ENCODE peak calls at places on chromosomes 12 and 14, in nine cellular contexts. One of them, this sample, is unnamed.

GRCh38 chr12:58443273-58443980 is 476.9 kb downstream of the LRIG3 start:
- DNase-seq in endothelial cell of umbilical vein: peak; percentile 64
- DNase-seq in heart left ventricle: no peak
- DNase-seq in PC-3: peak; percentile 59
- DNase-seq in mesendoderm: peak; percentile 67
- DNase-seq in mucosa of descending colon: no peak
- DNase-seq in psoas muscle: no peak
- DNase-seq in left ventricle myocardium inferior: no peak
- DNase-seq in Peyer's patch: no peak
- DNase-seq in this sample: no peak

GRCh38 chr12:13592063-13592942 is 389.1 kb downstream of the GRIN2B start:
- DNase-seq in mesendoderm: peak; percentile 90
- DNase-seq in Peyer's patch: no peak
- DNase-seq in psoas muscle: no peak
- DNase-seq in left ventricle myocardium inferior: no peak
- DNase-seq in endothelial cell of umbilical vein: no peak
- DNase-seq in mucosa of descending colon: no peak
- DNase-seq in PC-3: no peak
- DNase-seq in heart left ventricle: no peak
- DNase-seq in this sample: no peak

GRCh38 chr12:113186666-113187325 is 1.3 kb downstream of the RITA1 start:
- DNase-seq in endothelial cell of umbilical vein: no peak
- DNase-seq in heart left ventricle: no peak
- DNase-seq in Peyer's patch: peak; percentile 68
- DNase-seq in mesendoderm: no peak
- DNase-seq in left ventricle myocardium inferior: no peak
- DNase-seq in psoas muscle: no peak
- DNase-seq in mucosa of descending colon: peak; percentile 66
- DNase-seq in PC-3: no peak
- DNase-seq in this sample: no peak

GRCh38 chr14:92656306-92656705 is 92.1 kb downstream of the LGMN start:
- DNase-seq in mesendoderm: peak; percentile 54
- DNase-seq in endothelial cell of umbilical vein: no peak
- DNase-seq in heart left ventricle: no peak
- DNase-seq in psoas muscle: no peak
- DNase-seq in mucosa of descending colon: no peak
- DNase-seq in Peyer's patch: no peak
- DNase-seq in PC-3: peak; percentile 14
- DNase-seq in left ventricle myocardium inferior: no peak
- DNase-seq in this sample: no peak

GRCh38 chr12:58584885-58585284 is 335.4 kb downstream of the LRIG3 start:
- DNase-seq in psoas muscle: no peak
- DNase-seq in Peyer's patch: no peak
- DNase-seq in heart left ventricle: no peak
- DNase-seq in left ventricle myocardium inferior: no peak
- DNase-seq in endothelial cell of umbilical vein: no peak
- DNase-seq in PC-3: no peak
- DNase-seq in mucosa of descending colon: no peak
- DNase-seq in mesendoderm: no peak
- DNase-seq in this sample: no peak

GRCh38 chr12:19744760-19745218 is 305.5 kb downstream of the AEBP2 start:
- DNase-seq in mesendoderm: no peak
- DNase-seq in heart left ventricle: no peak
- DNase-seq in mucosa of descending colon: no peak
- DNase-seq in psoas muscle: no peak
- DNase-seq in Peyer's patch: no peak
- DNase-seq in endothelial cell of umbilical vein: peak; percentile 99
- DNase-seq in left ventricle myocardium inferior: no peak
- DNase-seq in PC-3: no peak
- DNase-seq in this sample: no peak

GRCh38 chr14:100708349-100709217 is 18.1 kb upstream of the DLK1 start:
- DNase-seq in heart left ventricle: peak; percentile 48
- DNase-seq in psoas muscle: peak; percentile 75
- DNase-seq in Peyer's patch: peak; percentile 67
- DNase-seq in left ventricle myocardium inferior: peak; percentile 70
- DNase-seq in mucosa of descending colon: peak; percentile 74
- DNase-seq in PC-3: peak; percentile 84
- DNase-seq in endothelial cell of umbilical vein: no peak
- DNase-seq in mesendoderm: peak; percentile 87
- DNase-seq in this sample: peak; percentile 89

GRCh38 chr14:100416921-100417451 is 93.8 kb downstream of the SLC25A47 start:
- DNase-seq in mesendoderm: peak; percentile 41
- DNase-seq in heart left ventricle: no peak
- DNase-seq in Peyer's patch: peak; percentile 59
- DNase-seq in PC-3: peak; percentile 86
- DNase-seq in left ventricle myocardium inferior: no peak
- DNase-seq in endothelial cell of umbilical vein: no peak
- DNase-seq in psoas muscle: no peak
- DNase-seq in mucosa of descending colon: no peak
- DNase-seq in this sample: no peak

GRCh38 chr12:76863005-76863670 is 15.7 kb downstream of the CSRP2 start:
- DNase-seq in psoas muscle: no peak
- DNase-seq in Peyer's patch: no peak
- DNase-seq in mucosa of descending colon: no peak
- DNase-seq in PC-3: no peak
- DNase-seq in endothelial cell of umbilical vein: no peak
- DNase-seq in mesendoderm: no peak
- DNase-seq in left ventricle myocardium inferior: no peak
- DNase-seq in heart left ventricle: no peak
- DNase-seq in this sample: no peak

GRCh38 chr12:63170321-63170720 is 19.3 kb upstream of the AVPR1A start:
- DNase-seq in mesendoderm: no peak
- DNase-seq in PC-3: no peak
- DNase-seq in Peyer's patch: no peak
- DNase-seq in psoas muscle: no peak
- DNase-seq in mucosa of descending colon: no peak
- DNase-seq in heart left ventricle: no peak
- DNase-seq in left ventricle myocardium inferior: no peak
- DNase-seq in endothelial cell of umbilical vein: no peak
- DNase-seq in this sample: no peak

GRCh38 chr14:73223049-73223448 is 14.3 kb upstream of the PAPLN start:
- DNase-seq in left ventricle myocardium inferior: no peak
- DNase-seq in Peyer's patch: no peak
- DNase-seq in mucosa of descending colon: no peak
- DNase-seq in endothelial cell of umbilical vein: no peak
- DNase-seq in psoas muscle: no peak
- DNase-seq in mesendoderm: no peak
- DNase-seq in heart left ventricle: no peak
- DNase-seq in PC-3: no peak
- DNase-seq in this sample: no peak

GRCh38 chr14:95523051-95523817 is 6.8 kb upstream of the SYNE3 start:
- DNase-seq in mucosa of descending colon: no peak
- DNase-seq in Peyer's patch: no peak
- DNase-seq in heart left ventricle: no peak
- DNase-seq in endothelial cell of umbilical vein: no peak
- DNase-seq in mesendoderm: peak; percentile 47
- DNase-seq in left ventricle myocardium inferior: no peak
- DNase-seq in PC-3: peak; percentile 32
- DNase-seq in psoas muscle: no peak
- DNase-seq in this sample: no peak

GRCh38 chr14:63840981-63841380 is 11.8 kb upstream of the SYNE2 start:
- DNase-seq in Peyer's patch: peak; percentile 54
- DNase-seq in PC-3: peak; percentile 32
- DNase-seq in left ventricle myocardium inferior: no peak
- DNase-seq in mucosa of descending colon: no peak
- DNase-seq in endothelial cell of umbilical vein: no peak
- DNase-seq in mesendoderm: peak; percentile 18
- DNase-seq in heart left ventricle: no peak
- DNase-seq in psoas muscle: no peak
- DNase-seq in this sample: no peak

GRCh38 chr12:96220902-96221301 is 26.7 kb downstream of the ELK3 start:
- DNase-seq in left ventricle myocardium inferior: peak; percentile 86
- DNase-seq in heart left ventricle: peak; percentile 91
- DNase-seq in psoas muscle: no peak
- DNase-seq in Peyer's patch: no peak
- DNase-seq in endothelial cell of umbilical vein: no peak
- DNase-seq in mesendoderm: no peak
- DNase-seq in mucosa of descending colon: no peak
- DNase-seq in PC-3: no peak
- DNase-seq in this sample: no peak

GRCh38 chr12:31749024-31749704 is 20.3 kb upstream of the AMN1 start:
- DNase-seq in mesendoderm: peak; percentile 98
- DNase-seq in left ventricle myocardium inferior: no peak
- DNase-seq in endothelial cell of umbilical vein: peak; percentile 98
- DNase-seq in Peyer's patch: peak; percentile 64
- DNase-seq in mucosa of descending colon: no peak
- DNase-seq in psoas muscle: no peak
- DNase-seq in heart left ventricle: peak; percentile 65
- DNase-seq in PC-3: peak; percentile 96
- DNase-seq in this sample: no peak

GRCh38 chr14:85195872-85196477 is 334.0 kb upstream of the FLRT2 start:
- DNase-seq in mesendoderm: peak; percentile 16
- DNase-seq in mucosa of descending colon: no peak
- DNase-seq in PC-3: peak; percentile 19
- DNase-seq in left ventricle myocardium inferior: no peak
- DNase-seq in psoas muscle: no peak
- DNase-seq in endothelial cell of umbilical vein: peak; percentile 18
- DNase-seq in Peyer's patch: no peak
- DNase-seq in heart left ventricle: no peak
- DNase-seq in this sample: no peak

GRCh38 chr14:50012644-50013043 is 103.7 kb downstream of the VCPKMT start:
- DNase-seq in PC-3: peak; percentile 33
- DNase-seq in mesendoderm: no peak
- DNase-seq in Peyer's patch: no peak
- DNase-seq in mucosa of descending colon: no peak
- DNase-seq in left ventricle myocardium inferior: no peak
- DNase-seq in heart left ventricle: no peak
- DNase-seq in psoas muscle: no peak
- DNase-seq in endothelial cell of umbilical vein: no peak
- DNase-seq in this sample: no peak
- H3K4me1 ChIP-seq in PC-3: peaks cover 45% of the 10 kb centered on the region
- H3K4me1 ChIP-seq in mesendoderm: no peaks in the 10 kb centered on the region
- H3K4me1 ChIP-seq in Peyer's patch: peaks cover 2% of the 10 kb centered on the region
- H3K4me1 ChIP-seq in mucosa of descending colon: peaks cover 5% of the 10 kb centered on the region
- H3K4me1 ChIP-seq in left ventricle myocardium inferior: peaks cover 3% of the 10 kb centered on the region
- H3K4me1 ChIP-seq in heart left ventricle: no peaks in the 10 kb centered on the region
- H3K4me1 ChIP-seq in psoas muscle: peaks cover under 1% of the 10 kb centered on the region
- H3K4me1 ChIP-seq in endothelial cell of umbilical vein: no peaks in the 10 kb centered on the region
- H3K4me1 ChIP-seq in this sample: no peaks in the 10 kb centered on the region

GRCh38 chr14:24337824-24338175 is 2.0 kb downstream of the RIPK3 start:
- DNase-seq in PC-3: no peak
- DNase-seq in heart left ventricle: no peak
- DNase-seq in mucosa of descending colon: no peak
- DNase-seq in mesendoderm: no peak
- DNase-seq in Peyer's patch: no peak
- DNase-seq in psoas muscle: no peak
- DNase-seq in left ventricle myocardium inferior: no peak
- DNase-seq in endothelial cell of umbilical vein: no peak
- DNase-seq in this sample: no peak
- H3K4me1 ChIP-seq in PC-3: peaks cover 5% of the 10 kb centered on the region
- H3K4me1 ChIP-seq in heart left ventricle: peaks cover 26% of the 10 kb centered on the region
- H3K4me1 ChIP-seq in mucosa of descending colon: peaks cover 37% of the 10 kb centered on the region
- H3K4me1 ChIP-seq in mesendoderm: peaks cover 2% of the 10 kb centered on the region
- H3K4me1 ChIP-seq in Peyer's patch: peaks cover 42% of the 10 kb centered on the region
- H3K4me1 ChIP-seq in psoas muscle: peaks cover 5% of the 10 kb centered on the region
- H3K4me1 ChIP-seq in left ventricle myocardium inferior: peaks cover 53% of the 10 kb centered on the region
- H3K4me1 ChIP-seq in endothelial cell of umbilical vein: peaks cover 31% of the 10 kb centered on the region
- H3K4me1 ChIP-seq in this sample: peaks cover 21% of the 10 kb centered on the region

DNA sequence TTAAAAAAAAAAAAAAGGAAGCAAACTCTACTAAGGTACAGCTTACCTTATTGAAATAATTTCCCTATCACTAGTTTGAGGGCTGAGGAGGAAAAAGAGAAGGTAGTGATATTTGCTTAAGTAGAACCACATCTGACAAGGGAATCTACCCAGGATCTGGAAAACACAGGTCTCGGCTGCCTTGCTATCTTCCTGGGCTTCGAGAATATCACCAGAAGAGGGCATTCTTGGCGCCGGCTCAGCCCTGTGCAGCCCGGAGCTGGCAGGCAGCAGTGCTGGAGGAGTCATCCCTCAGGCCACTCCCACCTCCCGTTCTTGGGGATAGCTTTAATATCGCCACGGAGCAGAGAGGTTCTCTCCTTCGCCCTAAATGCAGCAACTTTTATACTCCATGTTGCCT is 1181.2 kb downstream of the VRK1 start:
- DNase-seq in Peyer's patch: peak; percentile 82
- DNase-seq in PC-3: peak; percentile 68
- DNase-seq in psoas muscle: peak; percentile 85
- DNase-seq in mesendoderm: peak; percentile 83
- DNase-seq in endothelial cell of umbilical vein: no peak
- DNase-seq in mucosa of descending colon: peak; percentile 84
- DNase-seq in left ventricle myocardium inferior: peak; percentile 76
- DNase-seq in heart left ventricle: peak; percentile 81
- DNase-seq in this sample: peak; percentile 89
- H3K4me1 ChIP-seq in Peyer's patch: peaks cover 12% of the 10 kb centered on the region
- H3K4me1 ChIP-seq in PC-3: peaks cover 5% of the 10 kb centered on the region
- H3K4me1 ChIP-seq in psoas muscle: no peaks in the 10 kb centered on the region
- H3K4me1 ChIP-seq in mesendoderm: no peaks in the 10 kb centered on the region
- H3K4me1 ChIP-seq in endothelial cell of umbilical vein: no peaks in the 10 kb centered on the region
- H3K4me1 ChIP-seq in mucosa of descending colon: peaks cover 16% of the 10 kb centered on the region
- H3K4me1 ChIP-seq in left ventricle myocardium inferior: peaks cover 48% of the 10 kb centered on the region
- H3K4me1 ChIP-seq in heart left ventricle: peaks cover 5% of the 10 kb centered on the region
- H3K4me1 ChIP-seq in this sample: peaks cover 27% of the 10 kb centered on the region

GRCh38 chr14:105286759-105287144 is 14.0 kb downstream of the BRF1 start:
- DNase-seq in mesendoderm: no peak
- DNase-seq in heart left ventricle: no peak
- DNase-seq in Peyer's patch: no peak
- DNase-seq in mucosa of descending colon: no peak
- DNase-seq in endothelial cell of umbilical vein: no peak
- DNase-seq in psoas muscle: no peak
- DNase-seq in PC-3: no peak
- DNase-seq in left ventricle myocardium inferior: no peak
- DNase-seq in this sample: no peak

GRCh38 chr14:105290598-105291356 is 10.0 kb downstream of the BRF1 start:
- DNase-seq in Peyer's patch: no peak
- DNase-seq in mesendoderm: no peak
- DNase-seq in left ventricle myocardium inferior: no peak
- DNase-seq in PC-3: no peak
- DNase-seq in psoas muscle: no peak
- DNase-seq in heart left ventricle: peak; percentile 17
- DNase-seq in endothelial cell of umbilical vein: peak; percentile 20
- DNase-seq in mucosa of descending colon: no peak
- DNase-seq in this sample: no peak

GRCh38 chr14:105283899-105284298 is 16.9 kb downstream of the BRF1 start:
- DNase-seq in mucosa of descending colon: no peak
- DNase-seq in Peyer's patch: no peak
- DNase-seq in heart left ventricle: no peak
- DNase-seq in endothelial cell of umbilical vein: peak; percentile 41
- DNase-seq in psoas muscle: no peak
- DNase-seq in mesendoderm: no peak
- DNase-seq in PC-3: no peak
- DNase-seq in left ventricle myocardium inferior: no peak
- DNase-seq in this sample: no peak

GRCh38 chr14:105285174-105285573 is 15.6 kb downstream of the BRF1 start:
- DNase-seq in heart left ventricle: no peak
- DNase-seq in PC-3: no peak
- DNase-seq in left ventricle myocardium inferior: no peak
- DNase-seq in mucosa of descending colon: no peak
- DNase-seq in endothelial cell of umbilical vein: no peak
- DNase-seq in Peyer's patch: no peak
- DNase-seq in mesendoderm: no peak
- DNase-seq in psoas muscle: no peak
- DNase-seq in this sample: no peak

GRCh38 chr14:105287249-105288102 is 13.3 kb downstream of the BRF1 start:
- DNase-seq in mucosa of descending colon: no peak
- DNase-seq in left ventricle myocardium inferior: no peak
- DNase-seq in psoas muscle: no peak
- DNase-seq in Peyer's patch: no peak
- DNase-seq in mesendoderm: peak; percentile 29
- DNase-seq in endothelial cell of umbilical vein: no peak
- DNase-seq in PC-3: no peak
- DNase-seq in heart left ventricle: peak; percentile 21
- DNase-seq in this sample: no peak
- H3K4me1 ChIP-seq in mucosa of descending colon: no peaks in the 10 kb centered on the region
- H3K4me1 ChIP-seq in left ventricle myocardium inferior: peaks cover 22% of the 10 kb centered on the region
- H3K4me1 ChIP-seq in psoas muscle: peaks cover 12% of the 10 kb centered on the region
- H3K4me1 ChIP-seq in Peyer's patch: peaks cover 2% of the 10 kb centered on the region
- H3K4me1 ChIP-seq in mesendoderm: no peaks in the 10 kb centered on the region
- H3K4me1 ChIP-seq in endothelial cell of umbilical vein: peaks cover 13% of the 10 kb centered on the region
- H3K4me1 ChIP-seq in PC-3: no peaks in the 10 kb centered on the region
- H3K4me1 ChIP-seq in heart left ventricle: peaks cover 3% of the 10 kb centered on the region
- H3K4me1 ChIP-seq in this sample: no peaks in the 10 kb centered on the region

GRCh38 chr14:89369656-89370055 is 47.4 kb downstream of the FOXN3 start:
- DNase-seq in mesendoderm: no peak
- DNase-seq in mucosa of descending colon: no peak
- DNase-seq in psoas muscle: no peak
- DNase-seq in endothelial cell of umbilical vein: no peak
- DNase-seq in heart left ventricle: no peak
- DNase-seq in Peyer's patch: no peak
- DNase-seq in left ventricle myocardium inferior: no peak
- DNase-seq in PC-3: no peak
- DNase-seq in this sample: no peak
- H3K4me1 ChIP-seq in mesendoderm: peaks cover 3% of the 10 kb centered on the region
- H3K4me1 ChIP-seq in mucosa of descending colon: peaks cover 37% of the 10 kb centered on the region
- H3K4me1 ChIP-seq in psoas muscle: peaks cover 71% of the 10 kb centered on the region
- H3K4me1 ChIP-seq in endothelial cell of umbilical vein: no peaks in the 10 kb centered on the region
- H3K4me1 ChIP-seq in heart left ventricle: peaks cover 34% of the 10 kb centered on the region
- H3K4me1 ChIP-seq in Peyer's patch: peaks cover 52% of the 10 kb centered on the region
- H3K4me1 ChIP-seq in left ventricle myocardium inferior: peaks cover 80% of the 10 kb centered on the region
- H3K4me1 ChIP-seq in PC-3: no peaks in the 10 kb centered on the region
- H3K4me1 ChIP-seq in this sample: peaks cover 50% of the 10 kb centered on the region

This sample was measured in sigmoid colon.